ENCODE peak calls at places on chromosomes 4 and X, in ten cellular contexts. C, W, G, Z, E, N, A, M, U and L are unnamed samples.

GRCh38 chr4:112973897-112974296 is 75.6 kb upstream of the ANK2 start:
- DNase-seq in C (no peak), W (no peak), G (no peak), Z (no peak), E (no peak), N (no peak), A (no peak), M (no peak), U (no peak), L (no peak)

GRCh38 chrX:77743720-77744119 is 42.3 kb downstream of the ATRX start:
- DNase-seq in C (no peak), W (no peak), G (no peak), Z (no peak), E (no peak), N (no peak), A (no peak), M (peak; percentile 4), U (no peak), L (no peak)

GRCh38 chr4:156779774-156780173 is 191.8 kb downstream of the PDGFC start:
- DNase-seq in C (no peak), W (no peak), G (no peak), Z (no peak), E (no peak), N (peak; percentile 89), A (no peak), M (peak; percentile 95), U (peak; percentile 78), L (no peak)

GRCh38 chrX:18931972-18932371 is 51.9 kb downstream of the PHKA2 start:
- DNase-seq in C (no peak), W (no peak), G (no peak), Z (no peak), E (no peak), N (peak; percentile 42), A (no peak), M (peak; percentile 30), U (no peak), L (no peak)

GRCh38 chr4:44257461-44257860 is 191.1 kb downstream of the KCTD8 start:
- DNase-seq in C (no peak), W (no peak), G (no peak), Z (no peak), E (no peak), N (no peak), A (no peak), M (no peak), U (no peak), L (no peak)

GRCh38 chr4:175441256-175441655 is 370.8 kb downstream of the GPM6A start:
- DNase-seq in C (no peak), W (no peak), G (no peak), Z (no peak), E (no peak), N (no peak), A (no peak), M (no peak), U (no peak), L (no peak)

GRCh38 chr4:124121511-124121934 is 591.0 kb downstream of the ANKRD50 start:
- DNase-seq in C (no peak), W (no peak), G (no peak), Z (no peak), E (no peak), N (peak; percentile 58), A (no peak), M (peak; percentile 43), U (no peak), L (no peak)

GRCh38 chr4:123599920-123600394 is 203.4 kb downstream of the SPRY1 start:
- DNase-seq in C (no peak), W (peak; percentile 47), G (peak; percentile 78), Z (peak; percentile 38), E (peak; percentile 87), N (peak; percentile 17), A (peak; percentile 4), M (peak; percentile 5), U (no peak), L (peak; percentile 52)

GRCh38 chr4:144778364-144778763 is 132.4 kb downstream of the HHIP start:
- DNase-seq in C (no peak), W (no peak), G (no peak), Z (no peak), E (no peak), N (no peak), A (no peak), M (no peak), U (no peak), L (no peak)

GRCh38 chrX:45719751-45720501 is 519.2 kb upstream of the DIPK2B start:
- DNase-seq in C (no peak), W (no peak), G (no peak), Z (no peak), E (no peak), N (no peak), A (no peak), M (no peak), U (no peak), L (no peak)

GRCh38 chr4:26858947-26859401 is 1.7 kb upstream of the STIM2 start:
- DNase-seq in C (no peak), W (no peak), G (no peak), Z (no peak), E (no peak), N (no peak), A (no peak), M (peak; percentile 34), U (no peak), L (no peak)

GRCh38 chrX:144681501-144681900 is 565.8 kb upstream of the SPANXN1 start:
- DNase-seq in C (no peak), W (no peak), G (no peak), Z (no peak), E (no peak), N (no peak), A (no peak), M (no peak), U (no peak), L (no peak)

GRCh38 chr4:15756361-15756861 is 21.7 kb upstream of the CD38 start:
- DNase-seq in C (no peak), W (no peak), G (no peak), Z (peak; percentile 10), E (peak; percentile 55), N (peak; percentile 52), A (peak; percentile 63), M (peak; percentile 26), U (no peak), L (peak; percentile 72)

GRCh38 chr4:15755781-15756180 is 22.3 kb upstream of the CD38 start:
- DNase-seq in C (no peak), W (no peak), G (no peak), Z (no peak), E (no peak), N (no peak), A (no peak), M (peak; percentile 12), U (no peak), L (no peak)

GRCh38 chr4:15754323-15754722 is 23.8 kb upstream of the CD38 start:
- DNase-seq in C (no peak), W (no peak), G (no peak), Z (no peak), E (peak; percentile 38), N (peak; percentile 44), A (peak; percentile 24), M (peak; percentile 77), U (no peak), L (peak; percentile 52)

GRCh38 chr4:15755321-15755750 is 22.8 kb upstream of the CD38 start:
- DNase-seq in C (no peak), W (no peak), G (no peak), Z (no peak), E (no peak), N (peak; percentile 69), A (no peak), M (peak; percentile 69), U (peak; percentile 21), L (no peak)

DNA sequence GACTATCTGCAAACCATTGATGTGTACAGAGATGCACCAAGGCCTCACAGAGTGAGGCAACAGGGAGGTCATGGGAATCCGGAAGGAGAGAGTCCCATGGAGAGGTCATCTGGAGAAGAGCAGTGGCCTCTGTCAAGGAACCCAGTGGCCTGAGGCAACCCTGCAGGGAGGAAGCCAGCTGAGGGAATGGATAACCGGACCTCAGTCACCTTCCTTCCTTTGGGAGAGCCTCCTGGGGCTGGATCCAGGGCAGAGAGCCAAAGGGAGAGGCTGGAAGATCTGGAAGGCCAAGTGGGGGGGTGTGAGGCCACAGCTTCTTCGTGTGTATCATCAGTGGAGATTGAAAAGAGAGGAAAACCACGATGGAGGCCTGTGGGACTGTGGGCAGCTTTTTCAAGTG is 24.3 kb upstream of the CD38 start:
- DNase-seq in C (no peak), W (peak; percentile 31), G (no peak), Z (no peak), E (no peak), N (no peak), A (no peak), M (peak; percentile 6), U (no peak), L (no peak)
- H3K27ac ChIP-seq in C (no peak overlapping the region), W (no peak overlapping the region), G (no peak overlapping the region), Z (no peak overlapping the region), E (no peak overlapping the region), N (no peak overlapping the region), A (no peak overlapping the region), M (no peak overlapping the region), U (no peak overlapping the region), L (peak overlapping the region; percentile 11)

GRCh38 chr4:1726146-1726934 is 5.0 kb downstream of the TACC3 start:
- DNase-seq in C (no peak), W (peak; percentile 83), G (peak; percentile 95), Z (peak; percentile 54), E (peak; percentile 92), N (peak; percentile 83), A (peak; percentile 87), M (peak; percentile 78), U (peak; percentile 43), L (peak; percentile 84)
- H3K27ac ChIP-seq in C (peak overlapping the region; percentile 24), W (no peak overlapping the region), G (no peak overlapping the region), Z (no peak overlapping the region), E (peak overlapping the region; percentile 67), N (no peak overlapping the region), A (no peak overlapping the region), M (no peak overlapping the region), U (peak overlapping the region; percentile 11), L (peak overlapping the region; percentile 88)

GRCh38 chrX:39262641-39263040 is 461.4 kb downstream of the MID1IP1 start:
- DNase-seq in C (no peak), W (no peak), G (no peak), Z (no peak), E (no peak), N (no peak), A (no peak), M (no peak), U (no peak), L (no peak)
- H3K27ac ChIP-seq in C (no peak overlapping the region), W (no peak overlapping the region), G (no peak overlapping the region), Z (no peak overlapping the region), E (no peak overlapping the region), N (no peak overlapping the region), A (no peak overlapping the region), M (no peak overlapping the region), U (no peak overlapping the region), L (no peak overlapping the region)

GRCh38 chrX:31337332-31337731 is 265.5 kb upstream of the FTHL17 start:
- DNase-seq in C (no peak), W (no peak), G (no peak), Z (no peak), E (no peak), N (no peak), A (no peak), M (no peak), U (no peak), L (no peak)
- H3K27ac ChIP-seq in C (no peak overlapping the region), W (no peak overlapping the region), G (peak overlapping the region; percentile 54), Z (no peak overlapping the region), E (no peak overlapping the region), N (no peak overlapping the region), A (no peak overlapping the region), M (no peak overlapping the region), U (no peak overlapping the region), L (no peak overlapping the region)

GRCh38 chr4:165508372-165509120 is 129.7 kb downstream of the CPE start:
- DNase-seq in C (peak; percentile 54), W (no peak), G (no peak), Z (no peak), E (no peak), N (no peak), A (no peak), M (no peak), U (no peak), L (no peak)
- H3K27ac ChIP-seq in C (no peak overlapping the region), W (no peak overlapping the region), G (no peak overlapping the region), Z (no peak overlapping the region), E (no peak overlapping the region), N (no peak overlapping the region), A (no peak overlapping the region), M (no peak overlapping the region), U (no peak overlapping the region), L (no peak overlapping the region)